ENCODE peak calls at places on chromosomes 1 and 21, in four cellular contexts. One of them, this sample, is unnamed.
A peak's percentile ranks its signal among the peaks of the same experiment; 100 is the strongest.

GRCh38 chr1:3910769-3911520 is 10.9 kb upstream of the C1orf174 start:
- DNase-seq in BJ: no peak
- DNase-seq in fibroblast of the aortic adventitia: peak; percentile 42
- DNase-seq in endothelial cell of umbilical vein: peak; percentile 15
- DNase-seq in this sample: peak; percentile 85

GRCh38 chr21:27590271-27590670 is 623.4 kb upstream of the ADAMTS5 start:
- DNase-seq in fibroblast of the aortic adventitia: peak; percentile 89
- DNase-seq in endothelial cell of umbilical vein: peak; percentile 74
- DNase-seq in BJ: peak; percentile 41
- DNase-seq in this sample: no peak

GRCh38 chr1:20165522-20165951 is 20.4 kb upstream of the UBXN10 start:
- DNase-seq in endothelial cell of umbilical vein: no peak
- DNase-seq in fibroblast of the aortic adventitia: no peak
- DNase-seq in BJ: no peak
- DNase-seq in this sample: peak; percentile 61

GRCh38 chr1:9413143-9413876 is 120.6 kb downstream of the SPSB1 start:
- DNase-seq in fibroblast of the aortic adventitia: peak; percentile 95
- DNase-seq in endothelial cell of umbilical vein: peak; percentile 92
- DNase-seq in BJ: peak; percentile 60
- DNase-seq in this sample: peak; percentile 90

GRCh38 chr1:208455821-208456220 is 211.6 kb upstream of the PLXNA2 start:
- DNase-seq in endothelial cell of umbilical vein: no peak
- DNase-seq in BJ: no peak
- DNase-seq in fibroblast of the aortic adventitia: no peak
- DNase-seq in this sample: no peak

GRCh38 chr21:17370263-17370662 is 142.6 kb upstream of the CXADR start:
- DNase-seq in BJ: no peak
- DNase-seq in endothelial cell of umbilical vein: no peak
- DNase-seq in fibroblast of the aortic adventitia: no peak
- DNase-seq in this sample: no peak

GRCh38 chr1:114122891-114123621 is 30.6 kb downstream of the SYT6 start:
- DNase-seq in BJ: peak; percentile 2
- DNase-seq in fibroblast of the aortic adventitia: peak; percentile 8
- DNase-seq in endothelial cell of umbilical vein: no peak
- DNase-seq in this sample: no peak

GRCh38 chr1:201761871-201762270 is 67.1 kb upstream of the IPO9 start:
- DNase-seq in BJ: no peak
- DNase-seq in endothelial cell of umbilical vein: no peak
- DNase-seq in fibroblast of the aortic adventitia: no peak
- DNase-seq in this sample: no peak

GRCh38 chr1:21216835-21217811 is 40.4 kb upstream of the EIF4G3 start:
- DNase-seq in endothelial cell of umbilical vein: peak; percentile 50
- DNase-seq in BJ: no peak
- DNase-seq in fibroblast of the aortic adventitia: peak; percentile 53
- DNase-seq in this sample: peak; percentile 75

GRCh38 chr1:77313491-77313890 is 31.7 kb downstream of the AK5 start:
- DNase-seq in fibroblast of the aortic adventitia: peak; percentile 19
- DNase-seq in BJ: no peak
- DNase-seq in endothelial cell of umbilical vein: peak; percentile 24
- DNase-seq in this sample: no peak

GRCh38 chr1:34885405-34886247 is 26.1 kb upstream of the SMIM12 start:
- DNase-seq in fibroblast of the aortic adventitia: peak; percentile 7
- DNase-seq in endothelial cell of umbilical vein: peak; percentile 22
- DNase-seq in BJ: no peak
- DNase-seq in this sample: peak; percentile 56

GRCh38 chr1:112704511-112704907 is 2.4 kb downstream of the RHOC start:
- DNase-seq in endothelial cell of umbilical vein: no peak
- DNase-seq in fibroblast of the aortic adventitia: no peak
- DNase-seq in BJ: no peak
- DNase-seq in this sample: no peak

GRCh38 chr1:59214764-59215208 is 82.1 kb upstream of the FGGY start:
- DNase-seq in BJ: no peak
- DNase-seq in fibroblast of the aortic adventitia: no peak
- DNase-seq in endothelial cell of umbilical vein: no peak
- DNase-seq in this sample: no peak

GRCh38 chr1:172460177-172460576 is 16.3 kb upstream of the PIGC start:
- DNase-seq in fibroblast of the aortic adventitia: no peak
- DNase-seq in BJ: no peak
- DNase-seq in endothelial cell of umbilical vein: no peak
- DNase-seq in this sample: no peak

GRCh38 chr1:91502882-91503184 is 2.2 kb downstream of the CDC7 start:
- DNase-seq in fibroblast of the aortic adventitia: peak; percentile 55
- DNase-seq in BJ: no peak
- DNase-seq in endothelial cell of umbilical vein: no peak
- DNase-seq in this sample: no peak

GRCh38 chr1:16236091-16236494 is 890 bp downstream of the CPLANE2 start:
- DNase-seq in BJ: no peak
- DNase-seq in fibroblast of the aortic adventitia: no peak
- DNase-seq in endothelial cell of umbilical vein: peak; percentile 39
- DNase-seq in this sample: peak; percentile 54

GRCh38 chr1:228405200-228405978 is 1.2 kb downstream of the TRIM11 start:
- DNase-seq in fibroblast of the aortic adventitia: peak; percentile 34
- DNase-seq in BJ: no peak
- DNase-seq in endothelial cell of umbilical vein: peak; percentile 17
- DNase-seq in this sample: no peak

GRCh38 chr1:53048345-53048737 is 13.7 kb upstream of the PODN start:
- DNase-seq in fibroblast of the aortic adventitia: no peak
- DNase-seq in BJ: no peak
- DNase-seq in endothelial cell of umbilical vein: peak; percentile 49
- DNase-seq in this sample: no peak

GRCh38 chr1:203582568-203582967 is 44.1 kb upstream of the ATP2B4 start:
- DNase-seq in endothelial cell of umbilical vein: no peak
- DNase-seq in fibroblast of the aortic adventitia: no peak
- DNase-seq in BJ: no peak
- DNase-seq in this sample: no peak

GRCh38 chr1:2916706-2917105 is 104.6 kb upstream of the ACTRT2 start:
- DNase-seq in endothelial cell of umbilical vein: no peak
- DNase-seq in fibroblast of the aortic adventitia: no peak
- DNase-seq in BJ: no peak
- DNase-seq in this sample: no peak

GRCh38 chr21:17492415-17493168 is 20.3 kb upstream of the CXADR start:
- DNase-seq in fibroblast of the aortic adventitia: no peak
- DNase-seq in endothelial cell of umbilical vein: no peak
- DNase-seq in BJ: no peak
- DNase-seq in this sample: no peak

GRCh38 chr1:236536540-236536939 is 12.8 kb downstream of the LGALS8 start:
- DNase-seq in endothelial cell of umbilical vein: no peak
- DNase-seq in fibroblast of the aortic adventitia: no peak
- DNase-seq in BJ: no peak
- DNase-seq in this sample: no peak

GRCh38 chr1:22773981-22774471 is 63.4 kb downstream of the EPHB2 start:
- DNase-seq in fibroblast of the aortic adventitia: peak; percentile 93
- DNase-seq in BJ: peak; percentile 16
- DNase-seq in endothelial cell of umbilical vein: peak; percentile 22
- DNase-seq in this sample: no peak

GRCh38 chr1:102434421-102434820 is 437.7 kb upstream of the OLFM3 start:
- DNase-seq in BJ: no peak
- DNase-seq in fibroblast of the aortic adventitia: no peak
- DNase-seq in endothelial cell of umbilical vein: peak; percentile 11
- DNase-seq in this sample: no peak

GRCh38 chr1:40353081-40353480 is 20.4 kb upstream of the SMAP2 start:
- DNase-seq in endothelial cell of umbilical vein: no peak
- DNase-seq in BJ: no peak
- DNase-seq in fibroblast of the aortic adventitia: no peak
- DNase-seq in this sample: no peak

GRCh38 chr1:65310078-65310587 is 790 bp downstream of the DNAJC6 start:
- DNase-seq in endothelial cell of umbilical vein: no peak
- DNase-seq in fibroblast of the aortic adventitia: no peak
- DNase-seq in BJ: no peak
- DNase-seq in this sample: no peak

GRCh38 chr1:29282924-29283803 is 46.8 kb downstream of the PTPRU start:
- DNase-seq in endothelial cell of umbilical vein: peak; percentile 22
- DNase-seq in BJ: no peak
- DNase-seq in fibroblast of the aortic adventitia: peak; percentile 55
- DNase-seq in this sample: peak; percentile 67

GRCh38 chr1:221327954-221328353 is 413.9 kb downstream of the DUSP10 start:
- DNase-seq in endothelial cell of umbilical vein: no peak
- DNase-seq in BJ: no peak
- DNase-seq in fibroblast of the aortic adventitia: no peak
- DNase-seq in this sample: no peak

GRCh38 chr1:6912507-6912906 is 127.3 kb downstream of the CAMTA1 start:
- DNase-seq in BJ: no peak
- DNase-seq in endothelial cell of umbilical vein: peak; percentile 47
- DNase-seq in fibroblast of the aortic adventitia: no peak
- DNase-seq in this sample: no peak

GRCh38 chr1:31648633-31649032 is 4.0 kb upstream of the PEF1 start:
- DNase-seq in endothelial cell of umbilical vein: no peak
- DNase-seq in BJ: no peak
- DNase-seq in fibroblast of the aortic adventitia: no peak
- DNase-seq in this sample: no peak

GRCh38 chr1:93567255-93567918 is 114.2 kb downstream of the BCAR3 start:
- DNase-seq in endothelial cell of umbilical vein: peak; percentile 81
- DNase-seq in fibroblast of the aortic adventitia: peak; percentile 88
- DNase-seq in BJ: peak; percentile 69
- DNase-seq in this sample: no peak

GRCh38 chr21:45285266-45285931 is 2.3 kb downstream of the POFUT2 start:
- DNase-seq in BJ: no peak
- DNase-seq in fibroblast of the aortic adventitia: no peak
- DNase-seq in endothelial cell of umbilical vein: no peak
- DNase-seq in this sample: no peak

GRCh38 chr1:246865921-246866320 is 65.8 kb downstream of the AHCTF1 start:
- DNase-seq in fibroblast of the aortic adventitia: no peak
- DNase-seq in BJ: no peak
- DNase-seq in endothelial cell of umbilical vein: no peak
- DNase-seq in this sample: no peak

GRCh38 chr1:22737374-22738068 is 26.9 kb downstream of the EPHB2 start:
- DNase-seq in BJ: no peak
- DNase-seq in endothelial cell of umbilical vein: no peak
- DNase-seq in fibroblast of the aortic adventitia: no peak
- DNase-seq in this sample: no peak

GRCh38 chr1:44894591-44894990 is 51.5 kb upstream of the PTCH2 start:
- DNase-seq in BJ: peak; percentile 76
- DNase-seq in endothelial cell of umbilical vein: peak; percentile 37
- DNase-seq in fibroblast of the aortic adventitia: peak; percentile 81
- DNase-seq in this sample: no peak

GRCh38 chr1:169779970-169780369 is 14.7 kb downstream of the METTL18 start:
- DNase-seq in endothelial cell of umbilical vein: peak; percentile 94
- DNase-seq in fibroblast of the aortic adventitia: peak; percentile 64
- DNase-seq in BJ: no peak
- DNase-seq in this sample: no peak

DNA sequence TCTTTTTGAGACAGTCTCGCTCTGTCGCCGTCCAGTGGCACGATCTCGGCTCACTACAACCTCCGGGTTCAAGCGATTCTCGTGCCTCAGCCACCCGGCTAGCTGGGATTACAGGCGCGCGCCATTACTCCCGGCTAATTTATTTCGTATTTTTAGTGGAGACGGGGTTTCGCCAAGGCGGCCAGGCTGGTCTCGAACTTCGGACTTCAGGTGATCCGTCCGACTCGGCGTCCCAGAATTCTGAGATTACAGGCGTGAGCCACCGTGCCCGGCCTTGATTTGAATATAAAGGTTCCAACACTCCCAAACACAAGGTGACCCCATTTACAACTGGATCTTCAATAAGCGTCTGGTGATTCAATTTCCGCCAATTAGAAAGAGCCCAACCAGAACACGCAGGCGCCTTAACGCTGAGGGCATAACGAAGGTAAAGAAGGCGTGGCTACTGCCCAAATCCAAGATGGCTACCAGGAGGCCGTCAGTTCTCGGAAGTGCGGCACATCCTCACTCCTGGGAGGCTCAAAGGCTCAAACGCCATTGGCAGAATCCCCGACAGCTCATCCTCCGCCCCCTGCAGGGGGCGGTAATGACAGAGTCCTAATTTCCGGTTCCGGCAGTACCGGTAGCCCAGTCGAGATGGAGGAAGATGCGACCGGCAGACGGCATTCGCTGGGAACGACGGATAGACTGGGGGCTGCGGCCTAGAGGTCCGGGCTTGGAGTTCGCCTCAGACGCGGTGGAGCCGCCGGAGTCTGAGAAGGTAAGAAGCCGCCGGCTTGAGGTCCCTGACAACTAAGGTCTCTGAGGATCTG is at the start of gene SLC25A44:
- DNase-seq in BJ: peak; percentile 96
- DNase-seq in fibroblast of the aortic adventitia: peak; percentile 100
- DNase-seq in endothelial cell of umbilical vein: peak; percentile 100
- DNase-seq in this sample: peak; percentile 94
- TF ChIP-seq CTCF in BJ: peak; percentile 63
- TF ChIP-seq CTCF in fibroblast of the aortic adventitia: peak; percentile 58
- TF ChIP-seq CTCF in endothelial cell of umbilical vein: peak; percentile 53
- TF ChIP-seq CTCF in this sample: peak; percentile 32

DNA sequence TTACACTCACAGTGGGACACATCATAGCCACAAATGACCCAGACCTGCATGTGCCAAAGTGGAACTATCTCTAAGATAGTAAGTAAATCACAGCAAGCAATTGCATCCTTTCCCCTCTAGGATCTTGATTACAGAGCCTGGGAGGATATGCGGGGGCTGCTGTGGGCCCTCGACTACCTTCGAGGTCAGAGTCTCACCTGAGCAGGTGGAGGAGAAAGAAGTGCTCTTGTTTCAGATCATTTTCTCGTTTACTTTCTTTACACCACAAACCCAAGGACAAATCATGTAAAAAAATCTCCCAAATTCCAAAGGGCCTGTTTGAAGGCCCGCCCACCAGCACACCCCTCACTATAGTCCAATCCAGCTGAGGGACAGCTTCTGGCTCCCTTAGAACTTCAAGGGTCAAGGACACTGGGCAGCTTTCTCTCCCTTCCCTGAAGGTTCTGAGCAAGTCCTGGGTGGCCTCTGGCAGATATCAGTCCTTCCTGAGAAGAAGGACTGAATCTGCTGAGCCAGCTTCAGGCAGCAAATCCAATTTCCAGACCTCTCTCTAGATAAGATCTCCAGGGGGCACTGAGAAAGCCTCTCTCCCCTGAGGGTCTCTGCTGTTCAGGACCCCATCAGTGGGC is 5.6 kb downstream of the STK40 start:
- DNase-seq in fibroblast of the aortic adventitia: no peak
- DNase-seq in BJ: no peak
- DNase-seq in endothelial cell of umbilical vein: no peak
- DNase-seq in this sample: no peak
- TF ChIP-seq CTCF in fibroblast of the aortic adventitia: no peak
- TF ChIP-seq CTCF in BJ: no peak
- TF ChIP-seq CTCF in endothelial cell of umbilical vein: no peak
- TF ChIP-seq CTCF in this sample: no peak

GRCh38 chr1:82287556-82287955 is 486.8 kb downstream of the ADGRL2 start:
- DNase-seq in endothelial cell of umbilical vein: no peak
- DNase-seq in BJ: no peak
- DNase-seq in fibroblast of the aortic adventitia: no peak
- DNase-seq in this sample: no peak
- TF ChIP-seq CTCF in endothelial cell of umbilical vein: no peak
- TF ChIP-seq CTCF in BJ: no peak
- TF ChIP-seq CTCF in fibroblast of the aortic adventitia: no peak
- TF ChIP-seq CTCF in this sample: no peak

DNA sequence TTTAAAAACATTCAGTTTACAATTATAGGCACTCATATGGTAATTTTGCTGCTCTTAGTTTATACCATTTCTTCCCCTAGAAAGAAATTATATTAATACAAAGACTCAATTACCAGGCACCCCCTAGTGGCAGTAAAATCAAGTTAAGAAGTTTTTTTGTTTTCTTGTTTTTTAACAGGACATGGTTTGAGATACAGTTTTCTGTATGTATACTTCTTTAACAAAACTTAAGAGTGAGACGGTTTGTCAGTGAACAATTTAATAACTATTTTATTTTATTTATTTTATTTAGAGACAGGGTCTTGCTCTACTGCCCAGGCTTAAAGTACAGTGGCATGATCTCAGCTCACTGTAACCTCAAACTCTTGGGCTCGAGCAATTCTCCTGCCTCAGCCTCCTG is 224.6 kb downstream of the FAF1 start:
- DNase-seq in BJ: no peak
- DNase-seq in fibroblast of the aortic adventitia: peak; percentile 57
- DNase-seq in endothelial cell of umbilical vein: peak; percentile 38
- DNase-seq in this sample: no peak
- TF ChIP-seq CTCF in BJ: peak; percentile 47
- TF ChIP-seq CTCF in fibroblast of the aortic adventitia: peak; percentile 50
- TF ChIP-seq CTCF in endothelial cell of umbilical vein: peak; percentile 20
- TF ChIP-seq CTCF in this sample: peak; percentile 19